ENCODE peak calls at places on chromosomes 2 and 18, in seven cellular contexts. F is stimulated activated CD8-positive, alpha-beta memory T cell treated with anti-CD3 and anti-CD28 coated beads, Interleukin-15, amount 100 ng/mL, for 48 hours; E is activated T-cell treated with anti-CD3 and anti-CD28 coated beads, Interleukin-2, amount 50 U/mL, for 72 hours; Q is EL; H is GM04504; C is GM10248; P is activated naive CD4-positive, alpha-beta T cell treated with anti-CD3 and anti-CD28 coated beads, Interleukin-2, amount 50 U/mL, for 72 hours. R is an unnamed sample.

GRCh38 chr2:142502402-142502801 is 371.6 kb upstream of the LRP1B start:
- DNase-seq in E (no peak), P (no peak), C (no peak), F (no peak), Q (no peak), H (no peak), R (no peak)

GRCh38 chr2:175853110-175853509 is 149.0 kb downstream of the LNPK start:
- DNase-seq in P (no peak), F (no peak), Q (no peak), H (no peak), C (no peak), E (no peak), R (no peak)

GRCh38 chr2:224630659-224631550 is 45.7 kb upstream of the CUL3 start:
- DNase-seq in H (no peak), Q (no peak), P (no peak), C (no peak), E (no peak), F (no peak), R (no peak)

GRCh38 chr18:61334491-61334850 is 1.2 kb downstream of the CDH20 start:
- DNase-seq in E (no peak), F (no peak), H (no peak), C (no peak), Q (no peak), P (no peak), R (no peak)

GRCh38 chr2:100741880-100742814 is 77.8 kb upstream of the NPAS2 start:
- DNase-seq in F (no peak), Q (peak; percentile 94), E (peak; percentile 6), C (no peak), P (no peak), H (peak; percentile 96), R (no peak)

GRCh38 chr2:43273477-43273876 is 47.1 kb upstream of the ZFP36L2 start:
- DNase-seq in F (peak; percentile 16), P (no peak), E (peak; percentile 6), H (no peak), C (peak; percentile 40), Q (peak; percentile 52), R (no peak)

GRCh38 chr2:236689393-236689700 is 119.7 kb downstream of the ACKR3 start:
- DNase-seq in F (no peak), Q (no peak), P (no peak), H (no peak), E (no peak), C (no peak), R (no peak)

GRCh38 chr2:146666336-146666735 is 1178.5 kb upstream of the ACVR2A start:
- DNase-seq in Q (peak; percentile 34), C (no peak), F (no peak), E (no peak), H (no peak), P (no peak), R (no peak)

GRCh38 chr2:229141626-229142025 is 129.5 kb downstream of the PID1 start:
- DNase-seq in E (no peak), C (no peak), P (no peak), Q (peak; percentile 71), F (no peak), H (no peak), R (no peak)

GRCh38 chr2:174929786-174930185 is 75.4 kb downstream of the CHN1 start:
- DNase-seq in F (no peak), E (no peak), P (no peak), H (no peak), C (no peak), Q (no peak), R (no peak)

GRCh38 chr2:120204022-120204405 is 19.2 kb downstream of the TMEM185B start:
- DNase-seq in F (no peak), Q (no peak), C (peak; percentile 14), E (no peak), P (no peak), H (no peak), R (no peak)

GRCh38 chr18:32049393-32050161 is 31.0 kb downstream of the RNF125 start:
- DNase-seq in H (no peak), P (no peak), C (peak; percentile 22), Q (no peak), F (peak; percentile 45), E (peak; percentile 33), R (peak; percentile 9)